ENCODE peak calls at places on chromosomes 2 and 18, in six cellular contexts. Q is fibroblast of lung, N is colonic mucosa, Y is H9, E is GM23248, R is neural progenitor cell. J is an unnamed sample.

GRCh38 chr2:145126146-145126545 is 606.2 kb upstream of the ZEB2 start:
- DNase-seq in Q (no peak), N (no peak), Y (no peak), E (no peak), R (no peak), J (no peak)

GRCh38 chr2:182522428-182522896 is 95.6 kb upstream of the PDE1A start:
- DNase-seq in Q (peak; percentile 76), N (no peak), Y (no peak), E (peak; percentile 17), R (peak; percentile 49), J (peak; percentile 15)

GRCh38 chr18:45727068-45727467 is 3.1 kb downstream of the SLC14A1 start:
- DNase-seq in Q (peak; percentile 70), N (no peak), Y (no peak), E (no peak), R (no peak), J (no peak)

GRCh38 chr2:47437287-47437686 is 34.3 kb downstream of the MSH2 start:
- DNase-seq in Q (peak; percentile 35), N (no peak), Y (no peak), E (peak; percentile 76), R (peak; percentile 31), J (peak; percentile 77)

GRCh38 chr2:199716807-199717586 is 134.0 kb downstream of the FTCDNL1 start:
- DNase-seq in Q (peak; percentile 8), N (no peak), Y (no peak), E (peak; percentile 20), R (no peak), J (peak; percentile 25)

GRCh38 chr2:86064006-86064405 is 41.7 kb downstream of the POLR1A start:
- DNase-seq in Q (peak; percentile 82), N (no peak), Y (no peak), E (peak; percentile 68), R (no peak), J (peak; percentile 76)

GRCh38 chr2:96353606-96354095 is 18.1 kb downstream of the NCAPH start:
- DNase-seq in Q (peak; percentile 56), N (no peak), Y (no peak), E (peak; percentile 84), R (no peak), J (peak; percentile 73)

GRCh38 chr2:98009887-98010760 is 14.4 kb upstream of the TMEM131 start:
- DNase-seq in Q (no peak), N (no peak), Y (no peak), E (no peak), R (no peak), J (peak; percentile 40)

GRCh38 chr2:189555243-189555642 is 25.3 kb downstream of the SLC40A1 start:
- DNase-seq in Q (no peak), N (no peak), Y (no peak), E (no peak), R (no peak), J (peak; percentile 49)

GRCh38 chr2:159921752-159922404 is 123.9 kb upstream of the CD302 start:
- DNase-seq in Q (peak; percentile 54), N (peak; percentile 84), Y (peak; percentile 95), E (peak; percentile 80), R (peak; percentile 91), J (peak; percentile 27)

GRCh38 chr2:234682492-234683228 is 185.8 kb upstream of the ARL4C start:
- DNase-seq in Q (peak; percentile 70), N (no peak), Y (no peak), E (peak; percentile 17), R (no peak), J (peak; percentile 15)

GRCh38 chr2:239223029-239223329 is 177.8 kb downstream of the HDAC4 start:
- DNase-seq in Q (no peak), N (no peak), Y (no peak), E (peak; percentile 48), R (no peak), J (no peak)

GRCh38 chr2:141331127-141331526 is 799.7 kb downstream of the LRP1B start:
- DNase-seq in Q (peak; percentile 82), N (no peak), Y (no peak), E (peak; percentile 78), R (no peak), J (peak; percentile 66)

GRCh38 chr2:219570194-219570923 is 980 bp downstream of the OBSL1 start:
- DNase-seq in Q (peak; percentile 36), N (no peak), Y (no peak), E (peak; percentile 73), R (peak; percentile 65), J (peak; percentile 70)

GRCh38 chr18:7830468-7830867 is 263.4 kb downstream of the PTPRM start:
- DNase-seq in Q (no peak), N (no peak), Y (no peak), E (no peak), R (no peak), J (no peak)

GRCh38 chr18:23526516-23527063 is 23.3 kb downstream of the RMC1 start:
- DNase-seq in Q (no peak), N (no peak), Y (no peak), E (no peak), R (no peak), J (no peak)

GRCh38 chr18:48295586-48296311 is 113.4 kb downstream of the ZBTB7C start:
- DNase-seq in Q (peak; percentile 6), N (no peak), Y (peak; percentile 77), E (peak; percentile 13), R (peak; percentile 73), J (peak; percentile 8)

GRCh38 chr2:232502901-232503791 is 15.5 kb upstream of the ECEL1 start:
- DNase-seq in Q (peak; percentile 38), N (no peak), Y (peak; percentile 69), E (peak; percentile 56), R (peak; percentile 84), J (peak; percentile 48)

GRCh38 chr2:173667415-173667814 is 297.8 kb downstream of the SP3 start:
- DNase-seq in Q (no peak), N (no peak), Y (no peak), E (no peak), R (no peak), J (no peak)

GRCh38 chr2:16952368-16952767 is 286.7 kb upstream of the CYRIA start:
- DNase-seq in Q (no peak), N (no peak), Y (no peak), E (no peak), R (peak; percentile 17), J (no peak)

DNA sequence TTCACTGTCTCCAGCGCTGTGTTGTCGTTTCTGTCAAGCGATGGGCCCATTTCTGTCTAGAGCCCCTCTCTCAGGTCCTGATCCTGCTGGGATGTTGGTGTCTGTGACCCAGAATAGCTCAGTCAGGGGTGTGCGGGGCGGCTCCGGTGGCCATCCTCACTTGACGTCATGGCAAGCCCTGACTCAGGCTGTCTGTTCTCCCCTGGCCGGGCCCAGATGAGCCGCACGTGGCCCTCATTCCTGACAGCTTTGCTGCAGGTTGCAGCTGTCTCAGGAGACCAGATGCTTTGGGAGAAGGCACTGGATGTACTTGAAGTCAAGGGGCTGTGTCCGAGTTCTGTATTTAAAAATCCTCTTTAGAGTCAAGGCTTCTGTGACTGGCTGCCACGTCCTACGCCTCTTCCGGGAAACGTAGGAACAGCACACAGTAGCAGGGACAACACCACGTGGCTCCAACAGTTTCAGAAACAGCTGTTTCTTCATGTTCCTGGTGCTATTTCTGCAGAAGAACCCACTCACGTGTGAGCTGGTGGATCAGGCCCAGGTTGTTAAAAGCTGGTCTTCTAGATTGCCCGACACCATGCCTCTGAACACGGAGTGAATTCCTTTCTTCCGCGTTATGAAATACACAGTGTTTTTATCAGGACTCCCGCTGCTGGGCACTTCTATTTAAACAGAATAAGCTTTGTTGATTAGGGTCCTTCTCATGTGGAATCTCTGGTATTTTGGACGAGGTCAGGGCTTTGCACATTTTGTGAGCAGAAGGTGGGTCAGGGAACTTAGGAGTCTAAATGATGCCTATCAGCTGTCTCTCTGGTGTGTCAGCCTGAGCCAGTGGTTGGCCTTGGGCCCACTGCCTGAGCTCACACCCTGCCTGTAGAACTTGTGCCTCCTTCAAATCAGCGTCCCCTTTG is 28.3 kb upstream of the NTSR2 start:
- DNase-seq in Q (peak; percentile 77), N (peak; percentile 33), Y (no peak), E (peak; percentile 88), R (no peak), J (no peak)
- H3K9ac ChIP-seq in Q (no peak overlapping the region), N (no peak overlapping the region), Y (no peak overlapping the region), E (peak overlapping the region; percentile 40), R (no peak overlapping the region), J (peak overlapping the region; percentile 42)

GRCh38 chr18:9392726-9393125 is 58.2 kb downstream of the TWSG1 start:
- DNase-seq in Q (no peak), N (no peak), Y (no peak), E (peak; percentile 10), R (peak; percentile 7), J (no peak)
- H3K9me3 ChIP-seq in Q (no peaks in the 10 kb centered on the region), N (no peaks in the 10 kb centered on the region), Y (no peaks in the 10 kb centered on the region), E (no peaks in the 10 kb centered on the region), R (no peaks in the 10 kb centered on the region), J (peaks cover 12% of the 10 kb centered on the region)

DNA sequence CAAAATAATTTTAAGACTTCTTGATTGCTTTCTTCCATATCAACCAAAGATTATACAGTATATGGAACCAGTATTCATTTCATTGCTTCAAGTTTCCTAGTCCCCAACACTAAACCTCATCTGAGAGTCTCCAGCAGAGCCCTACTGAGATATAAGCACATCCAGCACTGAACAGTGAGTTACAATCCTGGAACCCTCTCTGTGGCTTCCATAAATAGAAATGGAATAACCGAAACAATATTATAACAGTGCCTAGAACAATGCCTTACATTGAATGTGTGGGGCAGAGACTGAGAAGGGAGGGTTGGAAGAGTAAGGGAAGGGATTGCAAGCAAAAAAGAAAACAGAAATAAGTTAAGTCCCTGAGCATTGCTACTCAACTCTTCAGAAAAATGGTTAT is 18.9 kb downstream of the AAK1 start:
- DNase-seq in Q (no peak), N (no peak), Y (no peak), E (no peak), R (no peak), J (no peak)
- H3K4me1 ChIP-seq in Q (peaks cover 2% of the 10 kb centered on the region), N (no peaks in the 10 kb centered on the region), Y (no peaks in the 10 kb centered on the region), E (peaks cover 28% of the 10 kb centered on the region), R (no peaks in the 10 kb centered on the region), J (peaks cover 27% of the 10 kb centered on the region)

GRCh38 chr2:72859831-72860262 is 27.4 kb upstream of the SPR start:
- DNase-seq in Q (peak; percentile 38), N (peak; percentile 77), Y (peak; percentile 79), E (peak; percentile 67), R (peak; percentile 85), J (peak; percentile 81)

GRCh38 chr2:72863046-72863445 is 24.2 kb upstream of the SPR start:
- DNase-seq in Q (no peak), N (no peak), Y (peak; percentile 63), E (no peak), R (peak; percentile 16), J (no peak)

GRCh38 chr2:72864500-72864899 is 22.7 kb upstream of the SPR start:
- DNase-seq in Q (peak; percentile 78), N (no peak), Y (no peak), E (peak; percentile 84), R (no peak), J (peak; percentile 15)

DNA sequence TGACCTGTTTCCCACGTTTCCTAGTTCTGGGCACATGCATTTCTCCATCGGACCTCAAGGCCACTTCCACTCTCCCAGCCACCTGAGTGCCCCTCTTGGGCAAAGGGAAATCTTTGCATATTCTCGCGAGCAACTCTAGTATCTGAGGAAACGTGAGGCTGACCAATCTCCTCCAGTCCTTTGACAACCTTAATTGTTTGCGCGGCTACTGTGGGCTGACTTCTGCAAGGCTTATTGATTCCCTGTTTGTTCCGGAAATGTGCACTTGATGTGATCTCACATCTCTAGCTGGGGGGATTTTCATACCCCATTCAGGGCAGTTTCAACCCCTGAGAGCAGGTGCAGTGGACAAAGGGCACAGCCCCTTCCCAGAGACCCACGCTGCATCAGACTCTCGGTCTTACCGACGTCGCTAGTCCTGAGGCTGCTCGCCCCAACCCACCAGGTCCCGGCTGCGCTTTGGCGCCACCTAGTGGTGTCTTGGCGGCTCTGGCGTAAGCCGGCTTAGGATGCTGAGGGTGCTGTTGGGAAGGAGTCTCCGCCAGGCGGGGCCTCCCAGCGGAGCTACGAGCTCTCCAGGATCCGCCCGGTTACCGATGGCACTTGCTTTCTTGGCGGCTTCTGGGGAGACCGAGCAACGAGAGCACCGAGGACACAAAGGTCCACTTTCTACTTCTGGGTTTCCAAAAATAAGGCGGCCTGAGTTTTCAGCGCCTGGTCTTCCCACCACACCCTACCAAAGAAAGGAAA is 24.8 kb upstream of the SPR start:
- DNase-seq in Q (peak; percentile 77), N (peak; percentile 90), Y (peak; percentile 96), E (peak; percentile 88), R (peak; percentile 96), J (peak; percentile 97)
- H3K9ac ChIP-seq in Q (no peak overlapping the region), N (no peak overlapping the region), Y (no peak overlapping the region), E (no peak overlapping the region), R (no peak overlapping the region), J (peak overlapping the region; percentile 40)

J was measured in adipocyte.